ENCODE peak calls at places on chromosomes 3 and 15, in eight cellular contexts. Y, O, E, F, B, S, K and N are unnamed samples.

GRCh38 chr3:11820540-11821041 is 26.1 kb downstream of the TAMM41 start:
- DNase-seq in Y (no peak), O (no peak), K (peak), B (no peak), E (peak), S (no peak), F (no peak), N (no peak)

GRCh38 chr3:53044371-53045106 is 1.3 kb downstream of the SFMBT1 start:
- DNase-seq in K (peak), B (peak), F (peak), O (no peak), S (peak), Y (no peak), E (peak), N (no peak)

GRCh38 chr3:54087581-54088410 is 34.6 kb upstream of the CACNA2D3 start:
- DNase-seq in F (no peak), K (no peak), O (no peak), E (no peak), Y (no peak), B (no peak), S (no peak), N (no peak)

GRCh38 chr3:46586738-46587246 is 20.7 kb upstream of the LRRC2 start:
- DNase-seq in Y (no peak), B (no peak), E (no peak), O (no peak), F (no peak), S (no peak), K (no peak), N (no peak)

GRCh38 chr15:80186066-80186465 is 33.3 kb downstream of the FAH start:
- DNase-seq in S (no peak), E (no peak), F (no peak), O (no peak), B (no peak), Y (no peak), K (no peak), N (no peak)

GRCh38 chr15:36595625-36596024 is 16.2 kb downstream of the CDIN1 start:
- DNase-seq in B (no peak), S (no peak), F (no peak), K (no peak), Y (no peak), O (no peak), E (no peak), N (no peak)

GRCh38 chr3:18988619-18989229 is 159.6 kb upstream of the KCNH8 start:
- DNase-seq in K (no peak), B (no peak), O (peak), Y (no peak), E (no peak), F (no peak), S (no peak), N (peak)

GRCh38 chr3:156750874-156751245 is 75.3 kb upstream of the LEKR1 start:
- DNase-seq in F (no peak), K (no peak), Y (no peak), O (no peak), E (peak), B (no peak), S (no peak), N (no peak)

GRCh38 chr3:18099611-18100010 is 325.5 kb downstream of the SATB1 start:
- DNase-seq in K (no peak), O (no peak), S (no peak), F (no peak), Y (no peak), E (peak), B (no peak), N (no peak)

GRCh38 chr15:31197497-31198414 is 96.2 kb upstream of the TRPM1 start:
- DNase-seq in S (no peak), O (no peak), E (peak), Y (no peak), B (no peak), F (peak), K (peak), N (no peak)

GRCh38 chr15:79329186-79329611 is 18.3 kb downstream of the TMED3 start:
- DNase-seq in E (peak), S (no peak), O (no peak), F (no peak), Y (no peak), B (no peak), K (no peak), N (no peak)

GRCh38 chr15:27977656-27978055 is 121.5 kb downstream of the OCA2 start:
- DNase-seq in B (no peak), S (no peak), E (no peak), F (no peak), O (no peak), K (no peak), Y (no peak), N (no peak)

GRCh38 chr3:34864011-34864410 is 775.3 kb upstream of the ARPP21 start:
- DNase-seq in S (no peak), O (no peak), Y (no peak), E (no peak), K (no peak), F (no peak), B (no peak), N (no peak)

GRCh38 chr3:147881933-147882332 is 472.8 kb downstream of the ZIC1 start:
- DNase-seq in O (no peak), B (no peak), S (no peak), F (no peak), E (no peak), Y (no peak), K (no peak), N (no peak)

GRCh38 chr3:43181202-43181910 is 75.5 kb upstream of the POMGNT2 start:
- DNase-seq in Y (no peak), S (peak), K (peak), E (no peak), B (peak), F (no peak), O (no peak), N (no peak)

GRCh38 chr3:69086133-69086722 is 1.5 kb downstream of the ARL6IP5 start:
- DNase-seq in O (no peak), E (peak), S (peak), Y (peak), K (peak), B (peak), F (peak), N (peak)

GRCh38 chr3:138397983-138398382 is 36.4 kb upstream of the ESYT3 start:
- DNase-seq in S (no peak), B (no peak), K (no peak), O (no peak), F (no peak), E (no peak), Y (no peak), N (no peak)

GRCh38 chr3:33146791-33147445 is 33.1 kb downstream of the CRTAP start:
- DNase-seq in O (no peak), F (no peak), Y (peak), K (no peak), E (no peak), S (no peak), B (no peak), N (no peak)

GRCh38 chr15:95125803-95126202 is 894.4 kb downstream of the MCTP2 start:
- DNase-seq in F (no peak), B (no peak), E (no peak), O (no peak), K (no peak), S (no peak), Y (no peak), N (no peak)

GRCh38 chr3:80252113-80252512 is 484.3 kb upstream of the ROBO1 start:
- DNase-seq in F (no peak), O (no peak), S (no peak), B (no peak), Y (no peak), E (no peak), K (no peak), N (no peak)

GRCh38 chr15:25668236-25668635 is 194.9 kb downstream of the ATP10A start:
- DNase-seq in K (no peak), O (no peak), F (no peak), B (no peak), S (no peak), E (no peak), Y (no peak), N (no peak)

GRCh38 chr3:127458698-127459097 is 131.8 kb downstream of the TPRA1 start:
- DNase-seq in E (no peak), B (no peak), O (no peak), Y (no peak), F (no peak), K (no peak), S (no peak), N (peak)

GRCh38 chr3:191681198-191681597 is 220.2 kb downstream of the PYDC2 start:
- DNase-seq in F (no peak), K (no peak), Y (no peak), S (no peak), E (no peak), O (no peak), B (no peak), N (no peak)

GRCh38 chr15:59131955-59132562 is 27.1 kb downstream of the CCNB2 start:
- DNase-seq in S (no peak), Y (no peak), F (no peak), B (no peak), O (no peak), K (no peak), E (no peak), N (no peak)

GRCh38 chr15:40902605-40903561 is 8.6 kb downstream of the VPS18 start:
- DNase-seq in B (no peak), S (no peak), Y (no peak), E (no peak), O (no peak), K (no peak), F (no peak), N (peak)

GRCh38 chr15:27042646-27043045 is 71.7 kb downstream of the GABRG3 start:
- DNase-seq in O (no peak), S (no peak), B (no peak), E (no peak), F (no peak), K (no peak), Y (no peak), N (no peak)

GRCh38 chr3:139521811-139522210 is 17.7 kb downstream of the RBP1 start:
- DNase-seq in Y (no peak), O (no peak), K (no peak), B (no peak), E (no peak), F (no peak), S (no peak), N (no peak)

GRCh38 chr3:37197810-37198371 is 23.5 kb upstream of the LRRFIP2 start:
- DNase-seq in F (no peak), E (peak), S (no peak), Y (peak), K (no peak), O (no peak), B (no peak), N (no peak)

GRCh38 chr3:14561051-14561634 is 21.0 kb upstream of the GRIP2 start:
- DNase-seq in B (no peak), K (no peak), Y (no peak), E (peak), O (no peak), S (no peak), F (no peak), N (no peak)

GRCh38 chr3:124780356-124780755 is 50.1 kb downstream of the UMPS start:
- DNase-seq in B (no peak), O (no peak), K (no peak), F (no peak), Y (peak), S (no peak), E (peak), N (peak)

GRCh38 chr3:169365993-169366915 is 297.3 kb downstream of the MECOM start:
- DNase-seq in S (no peak), B (no peak), Y (no peak), K (no peak), E (no peak), O (no peak), F (no peak), N (no peak)